ENCODE peak calls at places on chromosomes 13 and 19, in six cellular contexts. O is coronary artery, R is neural progenitor cell, I is AG10803, Q is fibroblast of mammary gland, T is heart right ventricle. G is an unnamed sample.

GRCh38 chr13:27001705-27002104 is 169.9 kb downstream of the USP12 start:
- DNase-seq in O (no peak), R (no peak), I (no peak), Q (no peak), T (no peak), G (no peak)

GRCh38 chr13:102012299-102013293 is 389.3 kb downstream of the FGF14 start:
- DNase-seq in O (no peak), R (no peak), I (no peak), Q (no peak), T (peak), G (no peak)

GRCh38 chr13:78100481-78100880 is 181.8 kb upstream of the EDNRB start:
- DNase-seq in O (no peak), R (no peak), I (peak), Q (peak), T (no peak), G (no peak)

GRCh38 chr13:82963466-82963865 is 918.8 kb downstream of the SLITRK1 start:
- DNase-seq in O (no peak), R (no peak), I (no peak), Q (peak), T (no peak), G (peak)

GRCh38 chr13:95471960-95472359 is 80.6 kb upstream of the CLDN10 start:
- DNase-seq in O (no peak), R (no peak), I (no peak), Q (no peak), T (no peak), G (no peak)

GRCh38 chr19:38685666-38686529 is 38.4 kb downstream of the ACTN4 start:
- DNase-seq in O (no peak), R (peak), I (peak), Q (peak), T (no peak), G (peak)

GRCh38 chr19:12997967-12998940 is 3.0 kb downstream of the NFIX start:
- DNase-seq in O (no peak), R (no peak), I (no peak), Q (no peak), T (no peak), G (peak)

GRCh38 chr13:20412761-20413355 is 112.8 kb downstream of the CRYL1 start:
- DNase-seq in O (no peak), R (no peak), I (no peak), Q (no peak), T (no peak), G (no peak)

GRCh38 chr19:38837656-38838121 is 6.1 kb upstream of the ECH1 start:
- DNase-seq in O (no peak), R (no peak), I (no peak), Q (no peak), T (no peak), G (no peak)

GRCh38 chr19:35162471-35163326 is 8.2 kb downstream of the FXYD5 start:
- DNase-seq in O (no peak), R (no peak), I (peak), Q (no peak), T (no peak), G (no peak)

GRCh38 chr13:98834254-98834960 is 81.9 kb upstream of the SLC15A1 start:
- DNase-seq in O (no peak), R (peak), I (no peak), Q (no peak), T (no peak), G (no peak)

GRCh38 chr19:10708261-10708660 is 7.0 kb downstream of the QTRT1 start:
- DNase-seq in O (no peak), R (no peak), I (no peak), Q (no peak), T (no peak), G (no peak)

GRCh38 chr13:20442798-20443381 is 82.8 kb downstream of the CRYL1 start:
- DNase-seq in O (no peak), R (no peak), I (no peak), Q (no peak), T (no peak), G (no peak)

GRCh38 chr19:3497757-3498515 is 2.5 kb downstream of the DOHH start:
- DNase-seq in O (no peak), R (no peak), I (no peak), Q (no peak), T (no peak), G (no peak)

GRCh38 chr19:3982701-3983541 is 2.3 kb downstream of the EEF2 start:
- DNase-seq in O (no peak), R (no peak), I (peak), Q (peak), T (peak), G (peak)

GRCh38 chr19:16136185-16137067 is 7.1 kb upstream of the HSH2D start:
- DNase-seq in O (no peak), R (no peak), I (no peak), Q (no peak), T (no peak), G (peak)

GRCh38 chr13:110924639-110924934 is 9.7 kb upstream of the ANKRD10 start:
- DNase-seq in O (peak), R (no peak), I (no peak), Q (no peak), T (no peak), G (no peak)

GRCh38 chr13:110922506-110922905 is 7.6 kb upstream of the ANKRD10 start:
- DNase-seq in O (no peak), R (no peak), I (no peak), Q (no peak), T (no peak), G (no peak)

GRCh38 chr13:110923777-110924638 is 9.1 kb upstream of the ANKRD10 start:
- DNase-seq in O (peak), R (no peak), I (no peak), Q (no peak), T (no peak), G (no peak)

GRCh38 chr13:110923086-110923485 is 8.2 kb upstream of the ANKRD10 start:
- DNase-seq in O (peak), R (no peak), I (no peak), Q (no peak), T (no peak), G (no peak)

DNA sequence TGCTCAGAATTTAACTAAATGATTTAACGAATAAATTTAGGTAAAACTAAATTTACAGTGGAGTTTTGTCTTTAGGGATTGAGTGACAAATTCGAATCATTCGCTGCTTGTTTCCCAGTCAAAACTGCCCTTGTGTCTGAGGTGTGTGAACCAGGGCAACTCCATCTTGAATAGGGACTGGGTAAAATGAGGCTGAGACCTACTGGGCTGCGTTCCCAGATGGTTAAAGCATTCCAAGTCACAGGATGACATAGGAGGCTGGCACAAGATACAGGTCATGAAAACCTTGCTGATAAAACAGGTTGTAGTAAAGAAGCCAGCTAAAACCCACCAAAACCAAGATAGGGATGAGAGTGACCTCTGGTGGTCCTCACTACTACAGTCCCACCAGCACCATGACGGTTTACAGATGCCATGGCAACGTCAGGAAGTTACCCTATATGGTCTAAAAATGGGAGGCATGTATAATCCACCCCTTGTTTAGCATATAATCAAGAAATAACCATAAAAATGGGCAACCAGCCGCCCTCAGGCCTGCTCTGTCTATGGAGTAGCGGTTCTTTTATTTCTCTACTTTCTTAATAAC is 10.2 kb upstream of the ANKRD10 start:
- DNase-seq in O (peak), R (peak), I (no peak), Q (peak), T (no peak), G (no peak)
- TF ChIP-seq CTCF in O (no peak), R (peak), I (no peak), Q (no peak), T (peak), G (peak)

GRCh38 chr13:112069727-112070300 is 2.9 kb downstream of the SOX1 start:
- DNase-seq in O (no peak), R (peak), I (no peak), Q (no peak), T (no peak), G (no peak)
- H3K4me3 ChIP-seq in O (no peak), R (peak), I (no peak), Q (no peak), T (no peak), G (no peak)

GRCh38 chr13:81171065-81171647 is 830.2 kb upstream of the SPRY2 start:
- DNase-seq in O (no peak), R (peak), I (peak), Q (peak), T (no peak), G (peak)
- TF ChIP-seq CTCF in O (no peak), R (peak), I (peak), Q (peak), T (peak), G (peak)

DNA sequence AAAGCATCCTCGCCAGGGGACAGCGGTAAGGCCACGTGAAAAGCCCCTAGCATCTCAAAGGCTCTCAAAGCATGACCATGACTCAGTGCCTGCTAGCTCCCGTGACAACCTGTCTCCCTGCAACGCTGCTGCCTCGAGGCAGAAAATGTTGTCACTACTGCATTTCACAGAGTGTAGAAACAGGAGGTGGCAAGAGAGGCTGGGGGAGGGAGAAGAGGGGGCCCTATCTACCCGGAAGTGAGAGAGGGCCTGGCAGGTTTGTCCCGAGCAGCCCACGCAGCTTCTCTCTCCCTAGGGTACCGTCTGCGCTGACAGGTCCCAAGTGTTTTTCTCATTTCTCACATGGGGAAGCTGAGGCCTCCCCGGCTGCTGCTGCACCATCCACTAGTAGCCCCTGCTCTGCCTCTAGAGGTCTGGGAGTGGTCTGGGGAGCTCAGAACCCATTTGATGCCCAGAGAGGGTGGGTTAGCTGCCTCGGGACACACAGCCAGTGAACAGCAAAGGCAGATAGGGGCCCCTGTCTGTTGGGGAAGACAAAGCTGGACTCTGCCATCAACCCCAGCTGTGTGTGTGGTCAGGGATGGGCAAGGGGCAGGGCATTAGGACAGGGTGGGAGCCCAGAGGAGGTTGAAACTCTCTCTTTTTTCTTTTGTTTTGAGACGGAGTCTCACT is 3.7 kb downstream of the TINCR start:
- DNase-seq in O (no peak), R (no peak), I (no peak), Q (no peak), T (no peak), G (no peak)
- H3K4me3 ChIP-seq in O (no peak), R (no peak), I (no peak), Q (no peak), T (no peak), G (no peak)

GRCh38 chr19:44845612-44846454 is at the start of gene NECTIN2:
- DNase-seq in O (peak), R (peak), I (peak), Q (peak), T (peak), G (peak)
- TF ChIP-seq CTCF in O (peak), R (peak), I (peak), Q (peak), T (peak), G (peak)

DNA sequence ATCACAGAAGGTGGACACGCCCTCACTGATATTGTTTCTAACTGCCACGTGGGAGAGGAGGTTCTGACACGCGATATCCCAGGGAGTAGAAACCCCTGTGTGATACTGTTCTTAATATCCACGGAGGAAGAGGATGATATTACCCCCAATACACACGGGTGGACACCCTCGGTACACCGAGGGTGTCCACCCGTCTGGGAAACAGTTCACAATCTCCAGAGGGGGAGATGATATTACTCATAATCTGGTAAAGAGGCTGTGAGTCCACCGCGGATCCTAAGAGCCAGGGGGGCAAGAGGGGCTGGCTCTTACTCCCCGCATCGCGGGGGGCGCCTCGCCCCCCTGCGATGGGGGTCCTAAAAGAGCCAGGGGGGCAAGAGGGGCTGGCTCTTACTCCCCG is 29.6 kb upstream of the RGCC start:
- DNase-seq in O (no peak), R (no peak), I (no peak), Q (no peak), T (no peak), G (no peak)
- H3K4me3 ChIP-seq in O (peak), R (peak), I (peak), Q (peak), T (peak), G (peak)

G was measured in fibroblast of the aortic adventitia.